ENCODE peak calls at places on chromosomes 3 and 15, in eight cellular contexts. F, T, M, Z, O, G, U and Y are unnamed samples.
A peak's percentile ranks its signal among the peaks of the same experiment; 100 is the strongest.

GRCh38 chr15:90665288-90666134 is 51.6 kb upstream of the BLM start:
- DNase-seq in F (no peak), T (no peak), M (peak; percentile 76), Z (peak; percentile 68), O (peak; percentile 58), G (peak; percentile 69), U (peak; percentile 88), Y (peak; percentile 59)

GRCh38 chr3:65729553-65729952 is 309.2 kb downstream of the MAGI1 start:
- DNase-seq in F (peak; percentile 41), T (no peak), M (peak; percentile 22), Z (peak; percentile 37), O (peak; percentile 84), G (no peak), U (no peak), Y (no peak)

GRCh38 chr3:30354972-30355371 is 251.4 kb upstream of the TGFBR2 start:
- DNase-seq in F (no peak), T (no peak), M (no peak), Z (no peak), O (peak; percentile 28), G (no peak), U (no peak), Y (no peak)

GRCh38 chr15:75112848-75113492 is 88.7 kb upstream of the C15orf39 start:
- DNase-seq in F (no peak), T (no peak), M (no peak), Z (no peak), O (no peak), G (no peak), U (no peak), Y (no peak)

GRCh38 chr15:93861413-93861812 is 369.9 kb upstream of the MCTP2 start:
- DNase-seq in F (no peak), T (no peak), M (no peak), Z (peak; percentile 38), O (no peak), G (no peak), U (no peak), Y (no peak)

GRCh38 chr15:78914027-78914764 is 30.6 kb downstream of the CTSH start:
- DNase-seq in F (no peak), T (no peak), M (peak; percentile 73), Z (peak; percentile 74), O (no peak), G (no peak), U (no peak), Y (no peak)

GRCh38 chr3:174710622-174711021 is 148.5 kb upstream of the NAALADL2 start:
- DNase-seq in F (no peak), T (no peak), M (no peak), Z (no peak), O (peak; percentile 60), G (no peak), U (no peak), Y (no peak)

GRCh38 chr15:51191072-51191665 is 96.5 kb upstream of the TNFAIP8L3 start:
- DNase-seq in F (no peak), T (no peak), M (no peak), Z (no peak), O (no peak), G (no peak), U (no peak), Y (no peak)

GRCh38 chr15:46251873-46252272 is 617.0 kb downstream of the SQOR start:
- DNase-seq in F (no peak), T (no peak), M (no peak), Z (no peak), O (no peak), G (no peak), U (no peak), Y (no peak)

GRCh38 chr15:26889298-26889898 is 22.5 kb downstream of the GABRA5 start:
- DNase-seq in F (peak; percentile 26), T (peak; percentile 74), M (no peak), Z (peak; percentile 21), O (peak; percentile 64), G (no peak), U (no peak), Y (no peak)

GRCh38 chr15:97691799-97692198 is 268.7 kb upstream of the ARRDC4 start:
- DNase-seq in F (no peak), T (no peak), M (no peak), Z (no peak), O (no peak), G (no peak), U (no peak), Y (no peak)

GRCh38 chr3:18443670-18444596 is 18.8 kb upstream of the SATB1 start:
- DNase-seq in F (no peak), T (peak; percentile 16), M (peak; percentile 28), Z (no peak), O (no peak), G (peak; percentile 50), U (peak; percentile 79), Y (peak; percentile 32)

GRCh38 chr15:100201376-100202280 is 140.1 kb downstream of the ADAMTS17 start:
- DNase-seq in F (no peak), T (no peak), M (no peak), Z (no peak), O (no peak), G (no peak), U (no peak), Y (no peak)

GRCh38 chr3:158701666-158702065 is 29.2 kb upstream of the LXN start:
- DNase-seq in F (no peak), T (no peak), M (no peak), Z (no peak), O (peak; percentile 70), G (no peak), U (no peak), Y (no peak)

GRCh38 chr3:17752441-17752840 is 10.0 kb upstream of the TBC1D5 start:
- DNase-seq in F (no peak), T (no peak), M (no peak), Z (no peak), O (no peak), G (no peak), U (no peak), Y (no peak)

GRCh38 chr3:50516048-50516871 is 12.8 kb upstream of the CACNA2D2 start:
- DNase-seq in F (no peak), T (peak; percentile 49), M (peak; percentile 69), Z (peak; percentile 36), O (no peak), G (no peak), U (peak; percentile 88), Y (peak; percentile 48)

GRCh38 chr15:70806992-70807712 is 43.8 kb upstream of the UACA start:
- DNase-seq in F (no peak), T (no peak), M (peak; percentile 64), Z (peak; percentile 29), O (peak; percentile 26), G (no peak), U (peak; percentile 72), Y (no peak)

GRCh38 chr15:31387483-31388118 is 61.0 kb downstream of the KLF13 start:
- DNase-seq in F (peak; percentile 40), T (no peak), M (no peak), Z (no peak), O (peak; percentile 18), G (no peak), U (no peak), Y (peak; percentile 51)

GRCh38 chr3:107983247-107983646 is 107.6 kb downstream of the CD47 start:
- DNase-seq in F (no peak), T (no peak), M (no peak), Z (no peak), O (no peak), G (no peak), U (no peak), Y (no peak)
- TF ChIP-seq CTCF in F (no peak), T (no peak), M (no peak), Z (no peak), O (no peak), G (no peak), U (no peak), Y (no peak)

DNA sequence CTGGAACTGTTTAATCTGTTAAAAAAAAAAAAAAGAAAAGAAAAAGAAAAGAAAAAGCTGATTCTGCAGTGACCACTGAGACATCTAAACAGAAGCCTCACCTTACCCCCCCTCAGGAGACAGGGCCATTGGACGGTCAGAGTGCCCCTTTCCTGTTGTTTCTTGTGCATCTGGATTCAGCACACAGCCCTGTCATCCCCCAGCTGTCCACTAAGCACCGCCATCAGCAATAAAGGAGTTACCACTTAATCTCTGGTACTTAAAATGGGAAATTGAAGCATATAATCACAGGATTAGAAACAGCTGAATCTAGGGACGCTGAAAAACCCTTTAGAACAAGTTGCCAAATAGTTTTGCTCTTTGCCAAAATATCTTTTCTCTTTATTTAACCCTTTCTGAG is 62.5 kb downstream of the TRIM69 start:
- DNase-seq in F (no peak), T (no peak), M (no peak), Z (no peak), O (no peak), G (no peak), U (no peak), Y (no peak)
- TF ChIP-seq CTCF in F (peak; percentile 12), T (peak; percentile 38), M (no peak), Z (no peak), O (no peak), G (no peak), U (peak; percentile 30), Y (peak; percentile 16)

DNA sequence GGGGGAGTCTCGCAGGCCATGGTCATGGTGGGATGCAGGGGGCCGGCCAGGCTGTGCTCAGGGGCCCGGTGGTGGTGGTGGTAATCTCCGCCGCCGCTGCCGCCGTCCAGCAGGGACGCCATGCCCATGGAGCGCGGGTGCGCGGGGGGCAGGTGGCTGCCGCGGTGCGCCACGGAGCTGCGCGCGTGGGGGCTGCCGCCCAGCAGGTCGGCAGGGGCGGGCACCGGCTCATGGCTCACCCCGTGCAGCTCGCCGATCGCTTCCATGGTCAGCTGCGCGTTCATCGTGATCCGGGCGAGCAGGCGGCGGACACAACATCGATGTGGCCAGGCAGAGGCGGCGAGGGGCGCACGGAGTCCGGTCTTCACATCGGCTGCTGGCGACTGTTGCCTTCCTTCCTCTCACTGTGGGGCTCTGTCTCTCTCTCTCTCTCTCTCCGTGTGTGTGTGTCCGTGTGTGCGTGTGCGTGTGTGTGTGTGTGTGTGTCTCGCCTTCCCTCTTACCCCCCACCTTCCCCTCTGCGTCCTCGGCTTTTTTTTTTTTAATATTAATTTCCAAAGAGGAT is 453 bp downstream of the ONECUT1 start:
- DNase-seq in F (no peak), T (no peak), M (no peak), Z (no peak), O (peak; percentile 10), G (no peak), U (no peak), Y (peak; percentile 71)
- TF ChIP-seq CTCF in F (no peak), T (no peak), M (no peak), Z (no peak), O (no peak), G (no peak), U (no peak), Y (no peak)

GRCh38 chr15:41849861-41850260 is 11.2 kb downstream of the PLA2G4B start:
- DNase-seq in F (no peak), T (no peak), M (no peak), Z (no peak), O (no peak), G (peak; percentile 83), U (peak; percentile 85), Y (no peak)

GRCh38 chr15:41847206-41847605 is 8.6 kb downstream of the PLA2G4B start:
- DNase-seq in F (no peak), T (no peak), M (no peak), Z (no peak), O (no peak), G (no peak), U (no peak), Y (no peak)

GRCh38 chr15:41849204-41849603 is 10.6 kb downstream of the PLA2G4B start:
- DNase-seq in F (no peak), T (no peak), M (no peak), Z (no peak), O (no peak), G (no peak), U (no peak), Y (no peak)

GRCh38 chr15:41847981-41848380 is 9.3 kb downstream of the PLA2G4B start:
- DNase-seq in F (no peak), T (no peak), M (no peak), Z (no peak), O (no peak), G (no peak), U (no peak), Y (no peak)

GRCh38 chr15:41848595-41848994 is 9.9 kb downstream of the PLA2G4B start:
- DNase-seq in F (no peak), T (no peak), M (no peak), Z (no peak), O (peak; percentile 65), G (no peak), U (no peak), Y (no peak)
- TF ChIP-seq CTCF in F (no peak), T (no peak), M (no peak), Z (no peak), O (no peak), G (no peak), U (no peak), Y (no peak)